ENCODE peak calls at places on chromosomes 13 and 19, in seven cellular contexts. L is activated CD8-positive, alpha-beta memory T cell treated with anti-CD3 and anti-CD28 coated beads, Interleukin-2, amount 50 U/mL, for 48 hours; Q is body of pancreas; X is stomach; V is ascending aorta; S is A673; H is stimulated activated CD4-positive, alpha-beta T cell treated with anti-CD3 and anti-CD28 coated beads, Interleukin-4, amount 100 ng/mL, for 48 hours. Y is an unnamed sample.
A peak's percentile ranks its signal among the peaks of the same experiment; 100 is the strongest.

GRCh38 chr19:48685583-48685982 is 10.2 kb upstream of the FUT2 start:
- DNase-seq in L (no peak), Q (no peak), X (no peak), V (no peak), S (no peak), H (no peak), Y (no peak)

GRCh38 chr19:40348961-40349507 is 539 bp downstream of the PLD3 start:
- DNase-seq in L (no peak), Q (peak; percentile 16), X (no peak), V (no peak), S (peak; percentile 49), H (no peak), Y (no peak)

GRCh38 chr13:89514534-89515312 is 1832.8 kb upstream of the MIR17HG start:
- DNase-seq in L (no peak), Q (peak; percentile 14), X (no peak), V (no peak), S (peak; percentile 88), H (no peak), Y (no peak)

GRCh38 chr19:5339950-5340636 is 519 bp downstream of the PTPRS start:
- DNase-seq in L (peak; percentile 54), Q (no peak), X (no peak), V (no peak), S (peak; percentile 49), H (no peak), Y (no peak)

GRCh38 chr13:27667946-27668345 is 46.3 kb downstream of the POLR1D start:
- DNase-seq in L (no peak), Q (no peak), X (no peak), V (no peak), S (no peak), H (no peak), Y (no peak)

GRCh38 chr13:104586010-104586746 is 1520.0 kb upstream of the SLC10A2 start:
- DNase-seq in L (no peak), Q (peak; percentile 59), X (no peak), V (no peak), S (no peak), H (no peak), Y (no peak)

GRCh38 chr13:113531041-113531873 is 40.7 kb upstream of the DCUN1D2 start:
- DNase-seq in L (no peak), Q (no peak), X (no peak), V (peak; percentile 56), S (no peak), H (no peak), Y (no peak)

GRCh38 chr19:29016353-29016752 is 196.6 kb downstream of the UQCRFS1 start:
- DNase-seq in L (no peak), Q (no peak), X (no peak), V (no peak), S (no peak), H (no peak), Y (no peak)

GRCh38 chr13:37277435-37278144 is 172.1 kb upstream of the CSNK1A1L start:
- DNase-seq in L (no peak), Q (no peak), X (no peak), V (no peak), S (no peak), H (no peak), Y (no peak)

Y was measured in thoracic aorta.